ENCODE peak calls at places on chromosomes 4 and X, in four cellular contexts. One of them, this sample, is unnamed. For H3K4me1 and H3K36me3, the result is how much of the 10 kb centered on the place peaks cover.

GRCh38 chrX:25012793-25013592 is 2.8 kb downstream of the ARX start:
- DNase-seq in sigmoid colon: no peak
- DNase-seq in K562: no peak
- DNase-seq in mucosa of descending colon: no peak
- DNase-seq in this sample: peak

GRCh38 chrX:56802921-56803848 is 74.1 kb downstream of the NBDY start:
- DNase-seq in sigmoid colon: peak
- DNase-seq in K562: peak
- DNase-seq in mucosa of descending colon: peak
- DNase-seq in this sample: no peak

GRCh38 chr4:151251922-151252321 is 25.0 kb upstream of the PRSS48 start:
- DNase-seq in sigmoid colon: no peak
- DNase-seq in K562: no peak
- DNase-seq in mucosa of descending colon: no peak
- DNase-seq in this sample: no peak

GRCh38 chr4:42554072-42554471 is 102.8 kb downstream of the ATP8A1 start:
- DNase-seq in sigmoid colon: no peak
- DNase-seq in K562: no peak
- DNase-seq in mucosa of descending colon: no peak
- DNase-seq in this sample: no peak

GRCh38 chr4:158781963-158782362 is 13.1 kb downstream of the FNIP2 start:
- DNase-seq in sigmoid colon: no peak
- DNase-seq in K562: no peak
- DNase-seq in mucosa of descending colon: no peak
- DNase-seq in this sample: no peak

GRCh38 chr4:102344520-102344954 is 745 bp downstream of the SLC39A8 start:
- DNase-seq in sigmoid colon: peak
- DNase-seq in K562: peak
- DNase-seq in mucosa of descending colon: peak
- DNase-seq in this sample: peak

GRCh38 chrX:129779747-129780146 is at the start of gene SASH3:
- DNase-seq in sigmoid colon: peak
- DNase-seq in K562: no peak
- DNase-seq in mucosa of descending colon: peak
- DNase-seq in this sample: no peak

GRCh38 chrX:3599787-3600465 is 113.5 kb downstream of the PRKX start:
- DNase-seq in sigmoid colon: no peak
- DNase-seq in K562: no peak
- DNase-seq in mucosa of descending colon: no peak
- DNase-seq in this sample: no peak

GRCh38 chr4:26916195-26916594 is 55.6 kb downstream of the STIM2 start:
- DNase-seq in sigmoid colon: no peak
- DNase-seq in K562: no peak
- DNase-seq in mucosa of descending colon: no peak
- DNase-seq in this sample: no peak

GRCh38 chrX:65688403-65688881 is 21.0 kb downstream of the MSN start:
- DNase-seq in sigmoid colon: no peak
- DNase-seq in K562: no peak
- DNase-seq in mucosa of descending colon: no peak
- DNase-seq in this sample: no peak

GRCh38 chr4:89158884-89159503 is 47.7 kb downstream of the TIGD2 start:
- DNase-seq in sigmoid colon: no peak
- DNase-seq in K562: peak
- DNase-seq in mucosa of descending colon: peak
- DNase-seq in this sample: peak

GRCh38 chrX:47218280-47218919 is at the start of gene CDK16:
- DNase-seq in sigmoid colon: peak
- DNase-seq in K562: peak
- DNase-seq in mucosa of descending colon: peak
- DNase-seq in this sample: peak

GRCh38 chr4:125796138-125796537 is 481.4 kb downstream of the FAT4 start:
- DNase-seq in sigmoid colon: no peak
- DNase-seq in K562: no peak
- DNase-seq in mucosa of descending colon: no peak
- DNase-seq in this sample: no peak

GRCh38 chrX:77087529-77088169 is 359.5 kb upstream of the FGF16 start:
- DNase-seq in sigmoid colon: no peak
- DNase-seq in K562: no peak
- DNase-seq in mucosa of descending colon: peak
- DNase-seq in this sample: no peak

GRCh38 chrX:150696836-150697235 is 3.6 kb downstream of the MTMR1 start:
- DNase-seq in sigmoid colon: no peak
- DNase-seq in K562: no peak
- DNase-seq in mucosa of descending colon: no peak
- DNase-seq in this sample: no peak

GRCh38 chrX:150693782-150694574 is 782 bp downstream of the MTMR1 start:
- DNase-seq in sigmoid colon: peak
- DNase-seq in K562: peak
- DNase-seq in mucosa of descending colon: peak
- DNase-seq in this sample: peak

GRCh38 chrX:150692837-150693781 is at the start of gene MTMR1:
- DNase-seq in sigmoid colon: peak
- DNase-seq in K562: peak
- DNase-seq in mucosa of descending colon: peak
- DNase-seq in this sample: peak

GRCh38 chrX:150696264-150696789 is 3.1 kb downstream of the MTMR1 start:
- DNase-seq in sigmoid colon: no peak
- DNase-seq in K562: no peak
- DNase-seq in mucosa of descending colon: no peak
- DNase-seq in this sample: no peak

DNA sequence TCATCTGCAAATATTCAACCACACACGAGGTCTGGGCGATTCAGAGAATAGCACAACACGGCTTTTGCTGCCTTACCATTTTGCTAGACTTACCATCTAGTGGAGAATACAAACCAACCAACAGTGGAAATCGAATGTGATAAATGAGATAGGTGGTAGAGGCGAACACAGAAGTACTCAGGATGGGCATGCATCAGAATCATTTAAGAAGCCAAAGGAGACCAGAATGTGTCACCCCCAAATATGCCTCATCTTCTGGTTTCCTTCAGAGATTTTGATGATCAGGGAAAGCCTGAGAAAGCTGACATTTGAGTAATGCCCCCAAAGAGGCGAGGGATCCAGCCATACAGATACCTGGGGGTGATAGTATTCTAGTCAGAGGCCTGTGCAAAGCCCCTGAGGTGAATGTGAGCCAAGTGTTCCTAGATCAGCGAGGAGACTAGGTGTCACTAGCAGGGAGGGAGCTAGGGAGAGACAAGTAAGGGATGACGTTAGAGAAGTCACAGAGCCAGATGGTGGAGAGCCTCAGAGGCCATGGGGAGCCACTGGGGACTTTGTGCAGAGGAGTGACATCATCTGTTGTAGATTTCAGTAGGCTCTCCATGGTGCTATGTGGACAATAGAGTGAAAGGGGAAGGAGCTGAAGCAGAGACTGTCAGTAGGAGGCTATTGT is 1.7 kb downstream of the MTMR1 start:
- DNase-seq in sigmoid colon: no peak
- DNase-seq in K562: peak
- DNase-seq in mucosa of descending colon: no peak
- DNase-seq in this sample: no peak
- H3K4me1 ChIP-seq in sigmoid colon: under half
- H3K4me1 ChIP-seq in K562: under half
- H3K4me1 ChIP-seq in mucosa of descending colon: under half
- H3K4me1 ChIP-seq in this sample: under half

DNA sequence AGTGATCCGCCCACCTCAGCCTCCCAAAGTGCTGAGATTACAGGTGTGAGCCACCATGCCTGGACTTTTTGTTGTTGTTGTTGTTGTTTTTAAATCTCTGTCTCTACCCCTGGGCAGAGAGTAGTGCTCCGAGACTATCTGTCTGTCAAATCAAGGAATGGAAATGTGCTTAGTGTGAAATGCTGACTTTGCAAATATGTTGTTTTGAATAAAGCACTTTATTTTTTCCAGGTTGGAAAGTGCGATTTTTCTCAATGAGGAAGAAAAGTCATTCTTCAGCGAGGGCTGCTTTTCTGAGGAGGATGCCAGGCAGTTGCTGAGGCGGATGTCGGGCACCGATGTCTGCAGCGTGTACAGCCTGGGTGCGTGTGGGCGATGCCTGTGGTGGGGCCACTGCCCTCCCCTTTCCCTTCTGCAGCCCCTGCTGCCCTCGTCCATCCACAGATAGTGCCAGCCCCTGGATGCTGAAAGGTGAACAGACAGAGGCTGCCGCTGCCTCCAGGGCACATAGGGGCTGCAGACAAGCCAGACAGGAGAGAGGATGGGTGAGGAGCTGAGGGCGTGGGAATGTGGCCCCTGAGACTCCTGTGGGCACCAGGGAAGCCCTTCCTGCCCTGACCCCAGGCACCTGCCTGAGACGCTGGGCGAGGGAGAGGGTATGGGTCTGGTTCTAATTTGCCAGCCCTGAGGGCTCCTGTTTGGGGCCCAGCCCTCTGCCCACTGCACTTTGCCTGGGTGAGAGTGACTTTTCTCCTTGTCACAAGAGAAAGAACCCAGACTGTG is 23.7 kb downstream of the SH3TC1 start:
- DNase-seq in sigmoid colon: no peak
- DNase-seq in K562: no peak
- DNase-seq in mucosa of descending colon: no peak
- DNase-seq in this sample: no peak
- H3K36me3 ChIP-seq in sigmoid colon: under half
- H3K36me3 ChIP-seq in K562: under half
- H3K36me3 ChIP-seq in mucosa of descending colon: under half
- H3K36me3 ChIP-seq in this sample: under half

GRCh38 chr4:8315343-8316250 is 46.0 kb downstream of the HTRA3 start:
- DNase-seq in sigmoid colon: peak
- DNase-seq in K562: no peak
- DNase-seq in mucosa of descending colon: peak
- DNase-seq in this sample: no peak
- H3K4me1 ChIP-seq in sigmoid colon: under half
- H3K4me1 ChIP-seq in K562: under half
- H3K4me1 ChIP-seq in mucosa of descending colon: under half
- H3K4me1 ChIP-seq in this sample: under half

GRCh38 chr4:253936-254756 is 51.1 kb downstream of the ZNF732 start:
- DNase-seq in sigmoid colon: no peak
- DNase-seq in K562: no peak
- DNase-seq in mucosa of descending colon: no peak
- DNase-seq in this sample: no peak
- H3K36me3 ChIP-seq in sigmoid colon: under half
- H3K36me3 ChIP-seq in K562: under half
- H3K36me3 ChIP-seq in mucosa of descending colon: under half
- H3K36me3 ChIP-seq in this sample: under half

DNA sequence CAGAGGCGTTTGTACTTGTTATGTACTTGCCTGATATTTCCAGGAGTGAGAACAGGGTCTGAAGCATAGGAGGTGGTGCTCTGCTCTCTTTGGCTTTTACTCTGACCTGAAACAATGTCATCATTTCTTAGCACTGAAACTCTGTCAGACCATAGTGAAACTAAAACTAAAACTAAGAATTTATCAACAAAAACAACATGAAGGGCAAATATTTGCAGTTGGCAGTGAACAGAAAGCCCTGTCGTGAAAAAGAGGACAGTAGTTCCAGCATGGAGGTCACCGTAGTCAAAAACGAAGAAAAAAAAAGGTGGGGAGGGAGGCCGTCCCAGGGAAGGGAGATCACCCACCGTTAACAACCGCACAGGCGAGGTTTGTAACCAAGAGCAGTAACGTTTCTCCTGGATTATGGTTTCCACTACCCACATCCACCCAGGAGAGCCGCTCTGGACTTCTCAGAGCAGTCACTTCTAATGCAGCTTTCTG is 97.5 kb downstream of the ANK2 start:
- DNase-seq in sigmoid colon: no peak
- DNase-seq in K562: no peak
- DNase-seq in mucosa of descending colon: peak
- DNase-seq in this sample: no peak
- H3K4me1 ChIP-seq in sigmoid colon: under half
- H3K4me1 ChIP-seq in K562: under half
- H3K4me1 ChIP-seq in mucosa of descending colon: under half
- H3K4me1 ChIP-seq in this sample: under half

DNA sequence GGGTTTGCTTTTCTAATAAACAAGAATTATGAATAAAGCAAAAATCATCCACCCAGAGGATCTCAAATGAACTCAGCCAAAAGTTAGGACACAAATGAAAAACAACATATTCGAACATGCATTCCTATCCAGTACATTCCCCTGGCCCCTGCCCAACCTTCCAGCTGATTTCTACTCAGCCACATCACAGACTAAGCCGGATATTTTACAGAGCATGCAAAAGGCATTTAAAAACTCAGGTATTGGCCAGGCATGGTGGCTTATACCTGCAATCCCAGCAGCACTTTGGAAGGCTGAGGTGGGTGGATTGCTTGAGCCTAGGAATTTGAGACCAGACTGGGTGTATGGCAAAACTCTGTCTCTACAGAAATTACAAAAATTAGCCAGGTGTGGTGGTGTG is 54.6 kb downstream of the RELL1 start:
- DNase-seq in sigmoid colon: peak
- DNase-seq in K562: no peak
- DNase-seq in mucosa of descending colon: peak
- DNase-seq in this sample: no peak
- H3K36me3 ChIP-seq in sigmoid colon: under half
- H3K36me3 ChIP-seq in K562: under half
- H3K36me3 ChIP-seq in mucosa of descending colon: under half
- H3K36me3 ChIP-seq in this sample: under half

GRCh38 chr4:118758293-118758692 is 73.1 kb downstream of the METTL14 start:
- DNase-seq in sigmoid colon: no peak
- DNase-seq in K562: no peak
- DNase-seq in mucosa of descending colon: no peak
- DNase-seq in this sample: no peak
- H3K4me1 ChIP-seq in sigmoid colon: under half
- H3K4me1 ChIP-seq in K562: under half
- H3K4me1 ChIP-seq in mucosa of descending colon: under half
- H3K4me1 ChIP-seq in this sample: under half

GRCh38 chr4:145843651-145844050 is 95.0 kb downstream of the ZNF827 start:
- DNase-seq in sigmoid colon: no peak
- DNase-seq in K562: no peak
- DNase-seq in mucosa of descending colon: no peak
- DNase-seq in this sample: no peak

GRCh38 chr4:145845118-145845517 is 93.5 kb downstream of the ZNF827 start:
- DNase-seq in sigmoid colon: no peak
- DNase-seq in K562: no peak
- DNase-seq in mucosa of descending colon: no peak
- DNase-seq in this sample: no peak

GRCh38 chr4:145840801-145841200 is 97.8 kb downstream of the ZNF827 start:
- DNase-seq in sigmoid colon: no peak
- DNase-seq in K562: no peak
- DNase-seq in mucosa of descending colon: no peak
- DNase-seq in this sample: no peak

GRCh38 chr4:145842224-145842887 is 96.3 kb downstream of the ZNF827 start:
- DNase-seq in sigmoid colon: no peak
- DNase-seq in K562: no peak
- DNase-seq in mucosa of descending colon: no peak
- DNase-seq in this sample: no peak

GRCh38 chr4:145843148-145843547 is 95.5 kb downstream of the ZNF827 start:
- DNase-seq in sigmoid colon: no peak
- DNase-seq in K562: no peak
- DNase-seq in mucosa of descending colon: no peak
- DNase-seq in this sample: no peak
- H3K36me3 ChIP-seq in sigmoid colon: under half
- H3K36me3 ChIP-seq in K562: under half
- H3K36me3 ChIP-seq in mucosa of descending colon: under half
- H3K36me3 ChIP-seq in this sample: under half